ENCODE peak calls at places on chromosomes 16 and 17, in five cellular contexts. One of them, this sample, is unnamed.

GRCh38 chr17:32627233-32628008 is 140.6 kb downstream of the CDK5R1 start:
- DNase-seq in testis: no peak
- DNase-seq in dorsolateral prefrontal cortex: peak
- DNase-seq in sigmoid colon: no peak
- DNase-seq in HepG2: no peak
- DNase-seq in this sample: peak

GRCh38 chr17:15411556-15412198 is 55.7 kb downstream of the CDRT4 start:
- DNase-seq in sigmoid colon: peak
- DNase-seq in dorsolateral prefrontal cortex: no peak
- DNase-seq in testis: peak
- DNase-seq in HepG2: no peak
- DNase-seq in this sample: no peak

GRCh38 chr17:72388765-72389473 is 268.1 kb downstream of the SOX9 start:
- DNase-seq in dorsolateral prefrontal cortex: no peak
- DNase-seq in HepG2: no peak
- DNase-seq in testis: no peak
- DNase-seq in sigmoid colon: no peak
- DNase-seq in this sample: no peak

GRCh38 chr17:75288359-75288758 is 874 bp downstream of the SLC25A19 start:
- DNase-seq in HepG2: no peak
- DNase-seq in sigmoid colon: no peak
- DNase-seq in dorsolateral prefrontal cortex: no peak
- DNase-seq in testis: no peak
- DNase-seq in this sample: no peak

GRCh38 chr16:19884611-19885455 is at the start of gene GPRC5B:
- DNase-seq in HepG2: no peak
- DNase-seq in dorsolateral prefrontal cortex: peak
- DNase-seq in testis: peak
- DNase-seq in sigmoid colon: peak
- DNase-seq in this sample: peak

GRCh38 chr16:89344846-89345577 is 127.5 kb downstream of the ZNF778 start:
- DNase-seq in sigmoid colon: no peak
- DNase-seq in dorsolateral prefrontal cortex: no peak
- DNase-seq in testis: no peak
- DNase-seq in HepG2: no peak
- DNase-seq in this sample: no peak

GRCh38 chr16:15682105-15682570 is 32.1 kb downstream of the NDE1 start:
- DNase-seq in sigmoid colon: no peak
- DNase-seq in HepG2: peak
- DNase-seq in dorsolateral prefrontal cortex: no peak
- DNase-seq in testis: peak
- DNase-seq in this sample: peak

GRCh38 chr17:73400915-73401545 is 89.2 kb upstream of the CDC42EP4 start:
- DNase-seq in HepG2: no peak
- DNase-seq in sigmoid colon: no peak
- DNase-seq in testis: no peak
- DNase-seq in dorsolateral prefrontal cortex: no peak
- DNase-seq in this sample: no peak

GRCh38 chr16:56817938-56818337 is 47.1 kb upstream of the SLC12A3 start:
- DNase-seq in testis: no peak
- DNase-seq in dorsolateral prefrontal cortex: no peak
- DNase-seq in HepG2: peak
- DNase-seq in sigmoid colon: no peak
- DNase-seq in this sample: no peak

GRCh38 chr17:16255481-16255901 is 38.5 kb downstream of the PIGL start:
- DNase-seq in dorsolateral prefrontal cortex: peak
- DNase-seq in sigmoid colon: peak
- DNase-seq in testis: peak
- DNase-seq in HepG2: peak
- DNase-seq in this sample: peak

GRCh38 chr17:31466096-31466495 is 74.6 kb downstream of the RAB11FIP4 start:
- DNase-seq in HepG2: no peak
- DNase-seq in testis: no peak
- DNase-seq in sigmoid colon: no peak
- DNase-seq in dorsolateral prefrontal cortex: no peak
- DNase-seq in this sample: no peak

GRCh38 chr16:66198641-66199040 is 167.8 kb upstream of the CDH5 start:
- DNase-seq in sigmoid colon: no peak
- DNase-seq in dorsolateral prefrontal cortex: no peak
- DNase-seq in HepG2: no peak
- DNase-seq in testis: no peak
- DNase-seq in this sample: no peak

GRCh38 chr17:2028737-2029136 is 1.2 kb upstream of the DPH1 start:
- DNase-seq in HepG2: no peak
- DNase-seq in testis: no peak
- DNase-seq in dorsolateral prefrontal cortex: no peak
- DNase-seq in sigmoid colon: no peak
- DNase-seq in this sample: no peak

DNA sequence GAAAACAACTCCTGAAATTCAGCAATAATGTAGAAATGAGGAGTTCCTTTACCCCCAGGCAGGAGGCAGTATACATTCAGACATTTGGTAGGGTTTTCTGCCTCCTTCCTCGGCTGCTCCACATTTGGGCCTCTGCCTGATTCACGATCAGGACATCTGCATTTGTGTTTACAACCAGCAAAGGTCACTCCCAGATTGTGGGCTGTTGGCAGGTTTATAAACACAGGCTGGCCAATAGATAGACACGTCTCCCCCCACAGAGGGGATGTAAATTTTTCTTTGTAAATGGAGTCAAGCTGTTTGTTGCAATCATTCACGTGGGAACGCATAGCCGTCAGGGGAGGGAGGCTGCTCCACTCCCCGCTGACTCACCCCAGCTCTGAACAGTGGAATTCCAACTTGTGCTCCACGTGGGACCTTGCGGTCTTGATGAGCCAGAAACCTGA is 252.1 kb upstream of the N4BP1 start:
- DNase-seq in testis: no peak
- DNase-seq in sigmoid colon: no peak
- DNase-seq in dorsolateral prefrontal cortex: no peak
- DNase-seq in HepG2: no peak
- DNase-seq in this sample: no peak
- H3K4me3 ChIP-seq in testis: no peak
- H3K4me3 ChIP-seq in sigmoid colon: no peak
- H3K4me3 ChIP-seq in dorsolateral prefrontal cortex: no peak
- H3K4me3 ChIP-seq in HepG2: no peak
- H3K4me3 ChIP-seq in this sample: no peak

GRCh38 chr17:81034168-81034777 is 678 bp upstream of the BAIAP2 start:
- DNase-seq in HepG2: no peak
- DNase-seq in testis: no peak
- DNase-seq in sigmoid colon: no peak
- DNase-seq in dorsolateral prefrontal cortex: peak
- DNase-seq in this sample: no peak

GRCh38 chr17:81034779-81035388 is at the start of gene BAIAP2:
- DNase-seq in dorsolateral prefrontal cortex: peak
- DNase-seq in sigmoid colon: peak
- DNase-seq in HepG2: peak
- DNase-seq in testis: peak
- DNase-seq in this sample: peak

GRCh38 chr17:81036128-81036891 is 1.4 kb downstream of the BAIAP2 start:
- DNase-seq in HepG2: no peak
- DNase-seq in testis: no peak
- DNase-seq in dorsolateral prefrontal cortex: no peak
- DNase-seq in sigmoid colon: no peak
- DNase-seq in this sample: no peak

GRCh38 chr17:81037026-81037782 is 2.3 kb downstream of the BAIAP2 start:
- DNase-seq in sigmoid colon: peak
- DNase-seq in testis: peak
- DNase-seq in dorsolateral prefrontal cortex: no peak
- DNase-seq in HepG2: peak
- DNase-seq in this sample: peak

GRCh38 chr17:81035389-81036127 is 607 bp downstream of the BAIAP2 start:
- DNase-seq in HepG2: no peak
- DNase-seq in testis: no peak
- DNase-seq in dorsolateral prefrontal cortex: peak
- DNase-seq in sigmoid colon: no peak
- DNase-seq in this sample: no peak
- H3K4me3 ChIP-seq in HepG2: peak
- H3K4me3 ChIP-seq in testis: no peak
- H3K4me3 ChIP-seq in dorsolateral prefrontal cortex: peak
- H3K4me3 ChIP-seq in sigmoid colon: peak
- H3K4me3 ChIP-seq in this sample: no peak

DNA sequence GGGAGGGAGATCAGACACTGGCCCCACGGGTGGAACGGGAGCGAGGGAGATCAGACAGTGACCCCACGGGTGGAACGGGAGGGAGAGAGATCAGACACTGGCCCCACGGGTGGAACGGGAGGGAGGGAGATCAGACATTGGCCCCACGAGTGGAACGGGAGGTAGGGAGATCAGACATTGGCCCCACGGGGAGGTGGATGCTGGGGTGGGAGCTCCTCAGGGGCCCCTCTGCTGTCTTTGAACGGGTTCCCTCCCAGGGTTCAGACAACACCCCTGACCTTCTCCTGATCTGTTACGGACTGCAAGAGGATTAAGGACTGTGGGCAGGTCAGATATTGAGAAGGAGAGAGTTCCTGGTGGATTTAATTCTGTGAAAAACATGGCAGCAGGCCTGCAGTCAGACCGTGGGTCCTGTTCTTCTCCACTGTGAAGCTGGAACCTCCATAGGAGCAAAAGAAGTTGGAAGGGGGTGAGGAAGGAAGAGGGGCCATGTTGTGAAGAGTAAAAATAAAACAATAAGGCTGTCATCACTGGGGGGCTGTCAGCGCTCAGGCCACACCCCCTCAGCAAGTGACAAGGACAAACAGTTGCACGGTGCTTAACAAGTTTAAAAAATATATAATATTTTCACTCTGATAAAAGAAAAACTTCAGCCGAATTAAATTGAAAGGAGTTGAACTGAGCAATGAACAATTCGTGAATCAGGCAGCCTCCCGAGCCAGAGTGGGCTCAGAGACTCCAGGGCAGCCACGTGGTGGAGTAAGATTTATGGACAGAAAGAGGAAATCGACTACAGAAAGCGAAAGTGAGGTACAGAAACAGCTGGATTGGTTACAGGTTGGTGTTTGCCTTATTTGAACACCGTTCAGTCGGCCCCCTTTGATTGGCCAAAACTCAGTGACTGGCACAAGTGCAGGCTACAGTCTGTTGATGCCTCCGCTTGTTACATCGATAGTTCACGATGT is 348.7 kb upstream of the TNRC6C start:
- DNase-seq in testis: no peak
- DNase-seq in HepG2: peak
- DNase-seq in sigmoid colon: peak
- DNase-seq in dorsolateral prefrontal cortex: no peak
- DNase-seq in this sample: no peak
- H3K4me3 ChIP-seq in testis: no peak
- H3K4me3 ChIP-seq in HepG2: no peak
- H3K4me3 ChIP-seq in sigmoid colon: no peak
- H3K4me3 ChIP-seq in dorsolateral prefrontal cortex: no peak
- H3K4me3 ChIP-seq in this sample: no peak

GRCh38 chr16:10828851-10829331 is 10.3 kb upstream of the TVP23A start:
- DNase-seq in HepG2: no peak
- DNase-seq in dorsolateral prefrontal cortex: peak
- DNase-seq in sigmoid colon: peak
- DNase-seq in testis: peak
- DNase-seq in this sample: peak
- H3K4me3 ChIP-seq in HepG2: no peak
- H3K4me3 ChIP-seq in dorsolateral prefrontal cortex: no peak
- H3K4me3 ChIP-seq in sigmoid colon: no peak
- H3K4me3 ChIP-seq in testis: no peak
- H3K4me3 ChIP-seq in this sample: no peak

DNA sequence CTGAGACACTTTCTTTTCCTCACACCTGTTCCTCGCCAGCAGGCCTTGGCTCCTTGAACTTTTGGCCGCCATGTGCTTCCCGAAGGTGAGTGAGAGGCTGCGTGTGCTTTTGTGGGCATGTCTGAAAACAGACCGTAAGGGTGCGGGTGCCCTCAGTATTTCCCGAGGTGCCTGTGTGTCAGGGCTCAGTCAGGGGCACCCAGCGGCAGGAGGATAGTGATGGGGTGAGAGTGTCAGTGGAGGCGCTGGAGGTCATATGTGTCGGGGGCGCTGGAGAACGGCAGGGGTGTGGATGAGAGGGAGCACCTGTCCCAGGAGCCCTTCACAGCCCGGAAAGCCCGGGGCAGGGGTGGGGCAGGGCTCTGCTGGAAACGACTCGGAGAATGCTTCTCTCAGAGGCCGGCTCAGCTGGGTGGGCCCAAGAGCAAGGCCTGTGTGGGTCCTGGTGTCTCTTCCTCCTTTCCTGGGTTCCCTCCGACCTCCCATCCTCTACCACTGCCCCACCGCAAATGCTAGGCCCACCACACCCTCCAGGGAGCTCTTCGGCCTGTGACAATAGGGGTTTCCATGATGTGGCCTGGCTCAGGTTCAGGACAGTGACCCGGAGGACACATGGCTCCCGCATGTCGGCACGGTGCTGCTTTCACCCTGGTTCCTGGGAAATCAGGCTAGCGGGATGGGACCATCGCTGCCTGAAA is 451 bp downstream of the IL32 start:
- DNase-seq in dorsolateral prefrontal cortex: no peak
- DNase-seq in sigmoid colon: no peak
- DNase-seq in HepG2: no peak
- DNase-seq in testis: no peak
- DNase-seq in this sample: no peak
- H3K4me3 ChIP-seq in dorsolateral prefrontal cortex: no peak
- H3K4me3 ChIP-seq in sigmoid colon: no peak
- H3K4me3 ChIP-seq in HepG2: peak
- H3K4me3 ChIP-seq in testis: peak
- H3K4me3 ChIP-seq in this sample: peak

This sample was measured in body of pancreas.